ENCODE peak calls at places on chromosomes 2 and 18, in ten cellular contexts. J, C, U, E, W, Z, R, V, I and L are unnamed samples.

GRCh38 chr2:53755022-53755630 is 12.5 kb upstream of the CHAC2 start:
- DNase-seq in I (no peak), W (peak), J (no peak), V (no peak), E (no peak), U (no peak), R (peak), Z (no peak), C (no peak), L (no peak)

GRCh38 chr2:158953454-158953853 is 15.0 kb upstream of the TANC1 start:
- DNase-seq in E (no peak), J (no peak), Z (no peak), W (no peak), I (peak), V (no peak), U (peak), C (no peak), R (no peak), L (no peak)

GRCh38 chr2:239881561-239882320 is 143.4 kb downstream of the NDUFA10 start:
- DNase-seq in J (no peak), R (peak), Z (peak), E (no peak), V (no peak), W (peak), U (no peak), I (peak), C (no peak), L (no peak)

GRCh38 chr2:178205853-178206516 is 11.7 kb downstream of the OSBPL6 start:
- DNase-seq in U (peak), C (no peak), E (no peak), J (no peak), W (no peak), Z (no peak), I (peak), V (no peak), R (no peak), L (no peak)

GRCh38 chr2:60806988-60807681 is 51.1 kb downstream of the PAPOLG start:
- DNase-seq in E (peak), J (peak), R (no peak), Z (no peak), I (peak), U (peak), V (no peak), W (no peak), C (no peak), L (no peak)

GRCh38 chr18:48910972-48911545 is 39.7 kb downstream of the SMAD7 start:
- DNase-seq in V (peak), I (no peak), U (no peak), E (no peak), R (no peak), W (no peak), Z (peak), J (no peak), C (no peak), L (no peak)

GRCh38 chr18:55844373-55844772 is 256.4 kb upstream of the TCF4 start:
- DNase-seq in W (no peak), U (no peak), R (no peak), I (no peak), E (no peak), Z (no peak), V (no peak), C (no peak), J (no peak), L (no peak)

GRCh38 chr18:21112140-21112473 is 494 bp upstream of the ROCK1 start:
- DNase-seq in Z (no peak), R (no peak), V (no peak), I (no peak), U (no peak), J (no peak), C (no peak), W (no peak), E (peak), L (no peak)

GRCh38 chr2:167122389-167122788 is 234.1 kb downstream of the XIRP2 start:
- DNase-seq in Z (no peak), U (no peak), J (no peak), E (no peak), C (no peak), R (no peak), W (no peak), I (no peak), V (no peak), L (no peak)

GRCh38 chr18:58525517-58525916 is 103.4 kb downstream of the ALPK2 start:
- DNase-seq in W (no peak), R (no peak), C (no peak), I (peak), U (peak), J (no peak), E (no peak), V (no peak), Z (no peak), L (no peak)

GRCh38 chr2:173631123-173631450 is 276.4 kb downstream of the CDCA7 start:
- DNase-seq in V (no peak), W (no peak), I (peak), J (peak), C (no peak), E (peak), R (no peak), Z (no peak), U (peak), L (peak)

GRCh38 chr2:120442923-120443571 is 97.1 kb downstream of the INHBB start:
- DNase-seq in U (no peak), R (peak), J (peak), W (peak), Z (peak), C (no peak), I (no peak), E (peak), V (peak), L (peak)

GRCh38 chr2:37262510-37262909 is 31.1 kb downstream of the NDUFAF7 start:
- DNase-seq in U (no peak), E (no peak), V (no peak), Z (no peak), R (no peak), I (no peak), W (no peak), J (no peak), C (no peak), L (no peak)

GRCh38 chr18:41146301-41146700 is 808.7 kb upstream of the PIK3C3 start:
- DNase-seq in V (no peak), W (no peak), J (no peak), U (no peak), C (no peak), I (no peak), R (no peak), Z (no peak), E (no peak), L (no peak)

GRCh38 chr2:37623971-37624897 is 47.2 kb downstream of the CDC42EP3 start:
- DNase-seq in E (no peak), Z (no peak), R (no peak), U (peak), I (peak), J (no peak), W (no peak), V (no peak), C (no peak), L (no peak)

GRCh38 chr2:216017365-216017764 is 4.0 kb upstream of the MREG start:
- DNase-seq in C (no peak), E (no peak), W (no peak), V (peak), I (no peak), Z (no peak), J (no peak), U (no peak), R (no peak), L (no peak)

GRCh38 chr18:74836296-74837139 is 238.8 kb downstream of the ZNF407 start:
- DNase-seq in R (peak), I (peak), V (no peak), U (peak), W (no peak), C (no peak), E (no peak), J (peak), Z (no peak), L (no peak)

GRCh38 chr2:6917071-6917760 is at the start of gene RNF144A:
- DNase-seq in C (peak), V (peak), I (peak), E (peak), U (peak), J (peak), Z (no peak), W (peak), R (peak), L (peak)

GRCh38 chr18:5309888-5310470 is 14.5 kb upstream of the ZBTB14 start:
- DNase-seq in V (no peak), R (no peak), E (no peak), U (no peak), W (no peak), Z (no peak), J (no peak), I (no peak), C (no peak), L (no peak)

GRCh38 chr2:192194065-192194865 is 468 bp downstream of the TMEFF2 start:
- DNase-seq in V (peak), U (peak), C (no peak), E (peak), J (peak), Z (peak), I (peak), W (peak), R (no peak), L (peak)

GRCh38 chr2:196804381-196804780 is 4.8 kb downstream of the C2orf66 start:
- DNase-seq in U (no peak), Z (no peak), W (no peak), V (no peak), J (no peak), R (no peak), I (no peak), C (no peak), E (no peak), L (no peak)

GRCh38 chr2:194301946-194302345 is 1355.1 kb upstream of the SLC39A10 start:
- DNase-seq in W (no peak), U (no peak), C (no peak), R (no peak), Z (no peak), J (no peak), V (no peak), E (no peak), I (no peak), L (no peak)

GRCh38 chr2:27711804-27712203 is 48.1 kb downstream of the SLC4A1AP start:
- DNase-seq in E (no peak), R (no peak), C (no peak), W (no peak), V (no peak), I (no peak), Z (no peak), U (no peak), J (no peak), L (no peak)

GRCh38 chr2:76450024-76450475 is 739.3 kb upstream of the GCFC2 start:
- DNase-seq in C (no peak), J (no peak), Z (no peak), R (no peak), I (no peak), V (no peak), W (no peak), E (no peak), U (no peak), L (no peak)

GRCh38 chr2:153623020-153623419 is 144.5 kb upstream of the RPRM start:
- DNase-seq in J (no peak), I (no peak), R (no peak), W (no peak), U (no peak), Z (no peak), C (no peak), V (no peak), E (no peak), L (no peak)

GRCh38 chr2:153622285-153622684 is 143.7 kb upstream of the RPRM start:
- DNase-seq in V (no peak), U (no peak), I (no peak), R (no peak), J (no peak), W (no peak), E (peak), Z (no peak), C (no peak), L (no peak)
- TF ChIP-seq CTCF in V (peak), U (no peak), I (no peak), R (no peak), J (no peak), W (no peak), E (peak), Z (no peak), C (peak), L (peak)

GRCh38 chr18:78790511-78790910 is 189.1 kb upstream of the SALL3 start:
- DNase-seq in J (no peak), E (no peak), I (no peak), Z (no peak), V (no peak), R (no peak), W (no peak), U (no peak), C (no peak), L (no peak)
- TF ChIP-seq CTCF in J (no peak), E (no peak), I (no peak), Z (no peak), V (no peak), R (no peak), W (no peak), U (no peak), C (no peak), L (no peak)

GRCh38 chr2:40041983-40042382 is 262.9 kb upstream of the THUMPD2 start:
- DNase-seq in U (peak), J (no peak), C (no peak), R (no peak), V (no peak), I (peak), W (no peak), Z (no peak), E (no peak), L (no peak)
- TF ChIP-seq CTCF in U (no peak), J (no peak), C (no peak), R (no peak), V (no peak), I (no peak), W (no peak), Z (no peak), E (no peak), L (no peak)

DNA sequence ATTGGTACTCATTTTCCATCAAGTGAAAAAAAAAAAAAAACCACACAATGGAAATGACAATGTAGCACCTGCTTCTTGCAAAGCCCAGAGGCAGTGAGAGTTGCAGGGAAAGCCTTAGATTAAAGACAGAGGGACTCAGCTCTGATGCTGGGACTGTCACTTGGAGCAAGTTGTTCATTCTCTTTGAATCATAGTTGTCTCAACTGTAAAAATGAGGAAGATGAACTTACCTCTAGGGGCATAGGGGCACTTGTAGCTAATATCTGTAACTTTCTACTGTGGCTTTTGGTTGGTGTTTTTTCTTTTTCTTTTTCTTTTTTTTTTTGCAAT is 81.4 kb upstream of the LPIN2 start:
- DNase-seq in J (no peak), E (no peak), C (no peak), Z (no peak), R (no peak), V (no peak), I (no peak), W (no peak), U (no peak), L (no peak)
- TF ChIP-seq CTCF in J (no peak), E (no peak), C (no peak), Z (no peak), R (no peak), V (no peak), I (no peak), W (no peak), U (no peak), L (no peak)

GRCh38 chr2:28950941-28951630 is 30.0 kb upstream of the TOGARAM2 start:
- DNase-seq in W (no peak), C (no peak), J (no peak), U (no peak), R (no peak), Z (no peak), V (no peak), I (no peak), E (no peak), L (no peak)

GRCh38 chr2:28949617-28950305 is 31.3 kb upstream of the TOGARAM2 start:
- DNase-seq in J (no peak), W (no peak), R (no peak), U (no peak), E (no peak), Z (no peak), C (no peak), V (peak), I (no peak), L (no peak)

GRCh38 chr2:28951910-28952805 is 28.9 kb upstream of the TOGARAM2 start:
- DNase-seq in Z (no peak), C (no peak), W (no peak), J (no peak), E (no peak), R (no peak), U (peak), V (no peak), I (no peak), L (no peak)

GRCh38 chr2:28955492-28955891 is 25.6 kb upstream of the TOGARAM2 start:
- DNase-seq in U (no peak), V (peak), I (no peak), J (no peak), Z (no peak), E (no peak), R (no peak), C (no peak), W (no peak), L (no peak)

DNA sequence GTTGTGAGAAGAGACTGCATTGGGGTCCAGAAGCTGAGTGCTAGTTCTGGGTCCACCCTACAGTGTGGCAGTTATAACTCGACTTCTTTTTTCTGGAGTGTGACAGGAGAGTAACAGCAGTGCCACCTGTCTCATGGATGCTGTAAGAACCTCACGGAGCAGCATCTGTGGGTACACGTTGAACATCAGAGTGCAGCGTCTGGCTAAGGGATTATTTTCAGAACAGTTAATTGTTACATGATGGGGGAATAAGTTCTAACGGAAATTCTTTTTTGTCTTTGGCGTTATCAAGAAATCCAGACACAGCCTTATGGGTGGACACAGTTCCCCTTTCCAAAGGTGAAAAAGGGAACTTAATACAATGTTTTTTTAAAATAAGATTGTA is 28.3 kb upstream of the TOGARAM2 start:
- DNase-seq in W (no peak), I (no peak), C (no peak), U (no peak), V (no peak), Z (no peak), R (no peak), E (no peak), J (no peak), L (no peak)
- TF ChIP-seq CTCF in W (no peak), I (no peak), C (no peak), U (no peak), V (peak), Z (no peak), R (no peak), E (no peak), J (no peak), L (no peak)

GRCh38 chr18:27428716-27429475 is 243.8 kb upstream of the CHST9 start:
- DNase-seq in C (no peak), V (no peak), E (no peak), J (no peak), U (no peak), W (peak), R (no peak), Z (no peak), I (no peak), L (no peak)

GRCh38 chr18:27430595-27430994 is 245.5 kb upstream of the CHST9 start:
- DNase-seq in Z (no peak), V (no peak), U (no peak), W (no peak), E (no peak), J (no peak), R (no peak), I (no peak), C (no peak), L (no peak)

GRCh38 chr18:27423581-27423980 is 238.5 kb upstream of the CHST9 start:
- DNase-seq in I (no peak), Z (no peak), W (no peak), R (no peak), E (no peak), U (no peak), J (no peak), C (no peak), V (no peak), L (no peak)

DNA sequence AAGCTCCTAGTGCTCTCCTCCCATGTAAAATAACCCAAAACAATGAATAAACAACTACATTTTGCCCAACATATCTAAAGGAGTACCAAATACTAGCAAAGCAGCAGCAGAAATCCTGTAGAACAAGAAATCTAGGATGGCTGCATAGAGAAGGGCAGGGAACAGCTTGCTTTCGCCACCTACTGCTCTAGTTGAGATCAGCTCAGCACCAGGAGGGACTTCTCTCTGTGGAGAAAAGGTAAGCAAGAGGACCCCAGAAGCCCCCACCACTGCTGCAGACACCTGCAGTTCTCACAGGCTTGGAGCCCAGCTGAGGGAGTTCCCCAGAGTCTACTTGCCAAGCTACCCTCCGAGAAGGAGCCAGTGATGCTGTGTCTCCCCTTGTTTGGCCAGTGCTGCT is 243.0 kb upstream of the CHST9 start:
- DNase-seq in Z (no peak), W (peak), E (no peak), I (no peak), C (no peak), V (peak), R (no peak), U (no peak), J (no peak), L (no peak)
- TF ChIP-seq CTCF in Z (no peak), W (no peak), E (no peak), I (peak), C (no peak), V (peak), R (no peak), U (no peak), J (no peak), L (no peak)

GRCh38 chr18:24413148-24413547 is 13.3 kb upstream of the IMPACT start:
- DNase-seq in I (no peak), U (peak), W (no peak), E (no peak), Z (no peak), J (no peak), C (no peak), V (peak), R (no peak), L (peak)
- TF ChIP-seq CTCF in I (peak), U (peak), W (no peak), E (no peak), Z (peak), J (peak), C (no peak), V (peak), R (no peak), L (no peak)